ENCODE peak calls at places on chromosomes 6 and 20, in nine cellular contexts. F, E, C, O, W, S, B, M and A are unnamed samples.

GRCh38 chr6:135995160-135995898 is 143.8 kb downstream of the PDE7B start:
- DNase-seq in O (no peak), C (no peak), S (no peak), F (no peak), E (no peak), W (no peak), B (no peak), M (no peak), A (no peak)

GRCh38 chr6:138161434-138162103 is at the start of gene ARFGEF3:
- DNase-seq in M (no peak), S (peak), W (peak), O (no peak), E (peak), F (peak), B (peak), C (peak), A (no peak)

GRCh38 chr6:43676962-43677606 is 10.5 kb downstream of the MRPS18A start:
- DNase-seq in B (no peak), C (no peak), W (no peak), M (no peak), O (no peak), E (no peak), F (no peak), S (no peak), A (no peak)

GRCh38 chr6:16759646-16760535 is 1.4 kb downstream of the ATXN1 start:
- DNase-seq in O (no peak), S (peak), E (peak), C (peak), B (peak), W (peak), M (peak), F (peak), A (peak)

GRCh38 chr6:31462964-31463940 is 34.7 kb upstream of the MICB start:
- DNase-seq in S (peak), C (peak), O (peak), M (peak), W (peak), F (peak), E (peak), B (peak), A (peak)

GRCh38 chr20:63330940-63331339 is 30.2 kb downstream of the CHRNA4 start:
- DNase-seq in C (no peak), W (no peak), E (no peak), O (no peak), B (no peak), F (no peak), S (no peak), M (no peak), A (no peak)

GRCh38 chr6:73652637-73653570 is 888 bp downstream of the SLC17A5 start:
- DNase-seq in C (no peak), F (peak), O (peak), S (peak), W (peak), B (peak), E (peak), M (peak), A (no peak)

GRCh38 chr6:137894779-137895385 is 27.8 kb downstream of the TNFAIP3 start:
- DNase-seq in M (no peak), C (no peak), O (no peak), B (no peak), E (no peak), W (no peak), S (no peak), F (no peak), A (no peak)

GRCh38 chr6:127464161-127464880 is 5.1 kb upstream of the KIAA0408 start:
- DNase-seq in M (no peak), E (no peak), W (no peak), B (no peak), O (no peak), C (no peak), S (no peak), F (peak), A (no peak)

GRCh38 chr6:158011478-158011920 is 29.8 kb downstream of the SYNJ2 start:
- DNase-seq in S (no peak), M (no peak), E (no peak), C (no peak), O (no peak), B (peak), F (no peak), W (peak), A (no peak)

GRCh38 chr6:126904176-126904575 is 214.3 kb upstream of the RSPO3 start:
- DNase-seq in W (no peak), C (no peak), E (no peak), B (no peak), M (no peak), S (no peak), F (no peak), O (no peak), A (no peak)

GRCh38 chr6:163324326-163324927 is 90.1 kb upstream of the QKI start:
- DNase-seq in B (no peak), F (no peak), O (no peak), E (no peak), M (no peak), W (peak), S (no peak), C (no peak), A (no peak)

GRCh38 chr6:111482959-111483735 is at the start of gene REV3L:
- DNase-seq in W (peak), F (peak), S (peak), E (peak), M (peak), O (peak), B (peak), C (peak), A (peak)

GRCh38 chr20:17225891-17226409 is 890 bp upstream of the PCSK2 start:
- DNase-seq in F (no peak), C (no peak), S (no peak), M (no peak), O (no peak), W (no peak), B (no peak), E (no peak), A (no peak)

GRCh38 chr20:3545401-3545925 is 74.6 kb downstream of the ATRN start:
- DNase-seq in C (no peak), E (no peak), B (no peak), F (peak), O (no peak), W (no peak), S (peak), M (peak), A (no peak)

GRCh38 chr20:38714308-38714707 is 10.0 kb upstream of the SLC32A1 start:
- DNase-seq in E (no peak), M (no peak), S (no peak), W (no peak), C (no peak), F (no peak), O (no peak), B (no peak), A (no peak)

GRCh38 chr6:140857734-140858380 is 1274.9 kb upstream of the GJE1 start:
- DNase-seq in W (no peak), B (no peak), S (no peak), F (peak), C (no peak), O (peak), E (no peak), M (no peak), A (no peak)

GRCh38 chr20:58113706-58114105 is 114.7 kb downstream of the ANKRD60 start:
- DNase-seq in F (no peak), W (no peak), E (no peak), C (no peak), B (no peak), S (no peak), O (no peak), M (no peak), A (peak)

GRCh38 chr6:136524339-136524935 is 25.8 kb downstream of the MAP7 start:
- DNase-seq in B (no peak), M (no peak), W (no peak), F (no peak), C (no peak), S (no peak), O (no peak), E (no peak), A (no peak)

GRCh38 chr6:95087394-95088097 is 489.8 kb upstream of the MANEA start:
- DNase-seq in O (peak), W (peak), F (peak), C (no peak), E (no peak), M (no peak), B (no peak), S (no peak), A (no peak)

GRCh38 chr6:170210026-170210390 is 80.9 kb downstream of the DLL1 start:
- DNase-seq in E (no peak), O (no peak), F (no peak), M (peak), C (no peak), B (no peak), S (no peak), W (no peak), A (no peak)

GRCh38 chr6:20213271-20213798 is 1.1 kb upstream of the MBOAT1 start:
- DNase-seq in M (no peak), O (no peak), E (peak), S (no peak), F (no peak), W (no peak), C (no peak), B (no peak), A (no peak)

GRCh38 chr6:130020106-130020851 is 1.9 kb downstream of the L3MBTL3 start:
- DNase-seq in B (peak), M (no peak), C (peak), O (no peak), S (peak), W (no peak), E (peak), F (peak), A (no peak)

GRCh38 chr6:25449774-25450173 is 170.6 kb downstream of the CARMIL1 start:
- DNase-seq in S (no peak), B (no peak), F (no peak), O (no peak), W (no peak), M (no peak), E (no peak), C (no peak), A (no peak)
- H3K27ac ChIP-seq in S (no peak), B (no peak), F (no peak), O (no peak), W (no peak), M (no peak), E (no peak), C (no peak), A (no peak)

DNA sequence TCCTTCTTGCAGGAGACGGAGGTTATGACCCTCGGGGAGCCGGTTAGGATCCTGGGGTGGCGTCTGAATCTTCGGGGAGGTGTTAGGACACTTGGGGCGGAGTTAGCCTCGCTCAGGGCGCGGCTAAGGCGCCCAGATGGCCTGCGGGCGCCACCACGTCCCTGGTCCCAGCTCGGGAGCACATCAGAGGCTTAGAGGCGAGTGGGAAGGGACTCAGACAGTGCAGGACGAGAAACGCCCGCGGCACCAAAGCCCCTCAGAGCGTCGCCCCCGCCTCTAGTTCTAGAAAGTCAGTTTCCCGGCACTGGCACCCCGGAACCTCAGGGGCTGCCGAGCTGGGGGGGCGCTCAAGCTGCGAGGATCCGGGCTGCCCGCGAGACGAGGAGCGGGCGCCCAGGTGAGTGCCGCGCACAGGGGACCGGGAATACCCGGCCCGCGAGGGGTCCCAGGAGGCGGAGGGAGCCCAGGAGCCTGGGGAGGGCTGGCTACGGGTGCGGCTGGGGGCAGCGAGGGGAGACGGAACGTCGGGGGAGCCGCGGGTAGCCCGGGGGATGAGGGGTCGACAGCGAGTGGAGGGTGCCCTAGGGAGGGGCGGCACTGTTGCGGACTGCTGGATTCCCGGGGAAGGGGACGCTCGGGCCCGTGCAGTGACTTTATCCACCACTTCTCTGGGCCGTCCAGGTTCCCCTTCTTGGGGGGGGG is at the start of gene HCK:
- DNase-seq in W (no peak), B (peak), M (no peak), F (peak), O (no peak), E (no peak), S (no peak), C (no peak), A (no peak)
- TF ChIP-seq POLR2A in W (no peak), B (peak), M (no peak), F (no peak), O (no peak), E (no peak), S (no peak), C (no peak), A (no peak)

GRCh38 chr6:169168302-169168630 is 85.4 kb downstream of the THBS2 start:
- DNase-seq in F (no peak), B (no peak), E (no peak), O (no peak), C (no peak), S (no peak), M (no peak), W (no peak), A (no peak)
- H3K27ac ChIP-seq in F (peak), B (no peak), E (no peak), O (no peak), C (no peak), S (no peak), M (peak), W (no peak), A (no peak)

GRCh38 chr20:50460608-50461268 is 49.4 kb upstream of the PTPN1 start:
- DNase-seq in W (peak), O (peak), S (peak), M (peak), F (peak), C (peak), B (peak), E (peak), A (peak)
- TF ChIP-seq POLR2A in W (no peak), O (no peak), S (no peak), M (no peak), F (no peak), C (no peak), B (peak), E (no peak), A (no peak)